ENCODE peak calls at places on chromosome 10, in eight cellular contexts. I is heart right ventricle, F is lung, J is sigmoid colon, P is thyroid gland, E is ovary, H is left ventricle myocardium inferior, X is esophagus squamous epithelium. A is an unnamed sample. For H3K4me1, the result is how much of the 10 kb centered on the place peaks cover.

GRCh38 chr10:95395947-95396449 is 105.2 kb upstream of the PDLIM1 start:
- DNase-seq in J (peak), X (no peak), P (peak), F (peak), E (no peak), H (peak), I (peak), A (no peak)

GRCh38 chr10:120997313-120998102 is 146.3 kb downstream of the WDR11 start:
- DNase-seq in I (no peak), P (no peak), E (no peak), J (no peak), F (no peak), X (no peak), H (no peak), A (no peak)

GRCh38 chr10:32790483-32790882 is 167.5 kb downstream of the ITGB1 start:
- DNase-seq in F (no peak), E (no peak), X (no peak), J (no peak), I (no peak), P (no peak), H (no peak), A (no peak)

GRCh38 chr10:93346712-93347111 is 135.4 kb downstream of the MYOF start:
- DNase-seq in X (no peak), E (no peak), P (no peak), J (no peak), F (no peak), I (no peak), H (no peak), A (no peak)

GRCh38 chr10:44193567-44194220 is 191.2 kb downstream of the CXCL12 start:
- DNase-seq in P (no peak), F (no peak), H (no peak), I (no peak), E (no peak), X (no peak), J (no peak), A (no peak)

GRCh38 chr10:118256825-118257570 is 85.1 kb downstream of the FAM204A start:
- DNase-seq in I (no peak), J (no peak), F (no peak), E (no peak), H (no peak), P (no peak), X (no peak), A (no peak)

GRCh38 chr10:33216661-33217427 is 117.6 kb downstream of the NRP1 start:
- DNase-seq in I (no peak), X (no peak), J (no peak), E (no peak), P (no peak), H (no peak), F (no peak), A (no peak)

GRCh38 chr10:97771913-97772823 is at the start of gene SFRP5:
- DNase-seq in P (no peak), F (no peak), E (no peak), X (no peak), H (no peak), I (no peak), J (no peak), A (no peak)

GRCh38 chr10:94383515-94383914 is 18.8 kb upstream of the TBC1D12 start:
- DNase-seq in E (no peak), P (no peak), J (no peak), F (no peak), X (no peak), I (no peak), H (no peak), A (no peak)

GRCh38 chr10:52314822-52315552 is 906 bp downstream of the DKK1 start:
- DNase-seq in X (no peak), E (no peak), P (no peak), F (no peak), H (no peak), I (no peak), J (no peak), A (no peak)

GRCh38 chr10:16819436-16819835 is 2.2 kb upstream of the RSU1 start:
- DNase-seq in J (no peak), X (no peak), P (no peak), F (no peak), H (no peak), E (no peak), I (no peak), A (no peak)

GRCh38 chr10:125113661-125114388 is 46.5 kb downstream of the CTBP2 start:
- DNase-seq in F (no peak), H (no peak), I (no peak), E (no peak), P (peak), X (no peak), J (no peak), A (no peak)

GRCh38 chr10:96512997-96513685 is 585 bp downstream of the TLL2 start:
- DNase-seq in E (no peak), X (no peak), P (peak), J (no peak), F (no peak), H (peak), I (peak), A (peak)

GRCh38 chr10:12638103-12638502 is 288.8 kb downstream of the CAMK1D start:
- DNase-seq in I (no peak), H (no peak), J (no peak), F (no peak), P (no peak), E (no peak), X (no peak), A (no peak)

GRCh38 chr10:7518693-7519092 is 107.9 kb upstream of the SFMBT2 start:
- DNase-seq in I (no peak), P (no peak), J (no peak), H (no peak), X (no peak), E (no peak), F (no peak), A (no peak)

GRCh38 chr10:52229271-52229931 is 84.7 kb upstream of the DKK1 start:
- DNase-seq in F (no peak), P (no peak), E (no peak), H (no peak), I (no peak), J (no peak), X (no peak), A (no peak)

GRCh38 chr10:95447733-95448132 is 113.4 kb downstream of the SORBS1 start:
- DNase-seq in F (no peak), J (no peak), I (no peak), E (peak), H (no peak), P (no peak), X (no peak), A (no peak)

GRCh38 chr10:46175311-46175710 is 111.5 kb upstream of the ANTXRL start:
- DNase-seq in I (no peak), P (no peak), F (no peak), H (no peak), E (no peak), X (no peak), J (no peak), A (no peak)

GRCh38 chr10:43294241-43294658 is 27.4 kb upstream of the RASGEF1A start:
- DNase-seq in P (no peak), H (no peak), X (no peak), F (no peak), E (no peak), I (no peak), J (no peak), A (peak)

GRCh38 chr10:97796651-97797050 is 24.9 kb upstream of the SFRP5 start:
- DNase-seq in J (no peak), I (no peak), P (no peak), E (no peak), F (no peak), X (no peak), H (no peak), A (peak)

GRCh38 chr10:123890761-123891146 is 853 bp downstream of the CPXM2 start:
- DNase-seq in E (no peak), F (no peak), P (no peak), H (no peak), X (no peak), J (peak), I (no peak), A (no peak)

GRCh38 chr10:72335394-72336258 is 19.1 kb downstream of the DNAJB12 start:
- DNase-seq in I (peak), X (peak), E (peak), P (no peak), H (peak), J (peak), F (no peak), A (peak)

GRCh38 chr10:52644678-52645434 is 127.7 kb downstream of the MBL2 start:
- DNase-seq in F (peak), X (no peak), J (no peak), E (no peak), H (no peak), I (no peak), P (peak), A (no peak)

GRCh38 chr10:90804354-90804753 is 53.5 kb downstream of the HTR7 start:
- DNase-seq in I (no peak), F (no peak), H (no peak), P (no peak), J (no peak), X (no peak), E (no peak), A (no peak)

GRCh38 chr10:28241766-28242399 is 61.0 kb downstream of the MPP7 start:
- DNase-seq in J (no peak), I (no peak), P (peak), X (no peak), H (no peak), F (no peak), E (peak), A (no peak)

GRCh38 chr10:114042895-114043531 is 653 bp upstream of the ADRB1 start:
- DNase-seq in F (peak), E (no peak), H (peak), J (peak), I (peak), P (peak), X (no peak), A (no peak)

GRCh38 chr10:13722747-13723657 is 136.2 kb downstream of the PRPF18 start:
- DNase-seq in F (no peak), P (no peak), X (no peak), J (no peak), H (no peak), I (no peak), E (no peak), A (no peak)

GRCh38 chr10:96830511-96831199 is 1.4 kb upstream of the LCOR start:
- DNase-seq in I (no peak), P (peak), F (peak), X (no peak), H (peak), E (peak), J (peak), A (peak)

GRCh38 chr10:120513307-120513706 is 56.3 kb downstream of the PLPP4 start:
- DNase-seq in I (no peak), E (no peak), J (no peak), X (no peak), P (no peak), H (no peak), F (no peak), A (no peak)

GRCh38 chr10:67815571-67816059 is 22.4 kb downstream of the DNAJC12 start:
- DNase-seq in I (no peak), F (no peak), J (no peak), E (no peak), X (no peak), H (no peak), P (no peak), A (no peak)

GRCh38 chr10:17974505-17974904 is 22.8 kb downstream of the SLC39A12 start:
- DNase-seq in J (no peak), I (no peak), F (no peak), H (no peak), P (no peak), E (no peak), X (no peak), A (no peak)

GRCh38 chr10:125035136-125035535 is 93.2 kb downstream of the ZRANB1 start:
- DNase-seq in E (no peak), X (no peak), I (no peak), P (no peak), H (no peak), F (no peak), J (no peak), A (no peak)

GRCh38 chr10:3126741-3127342 is 45.7 kb downstream of the PITRM1 start:
- DNase-seq in X (no peak), E (no peak), P (peak), F (no peak), I (no peak), H (peak), J (peak), A (no peak)

DNA sequence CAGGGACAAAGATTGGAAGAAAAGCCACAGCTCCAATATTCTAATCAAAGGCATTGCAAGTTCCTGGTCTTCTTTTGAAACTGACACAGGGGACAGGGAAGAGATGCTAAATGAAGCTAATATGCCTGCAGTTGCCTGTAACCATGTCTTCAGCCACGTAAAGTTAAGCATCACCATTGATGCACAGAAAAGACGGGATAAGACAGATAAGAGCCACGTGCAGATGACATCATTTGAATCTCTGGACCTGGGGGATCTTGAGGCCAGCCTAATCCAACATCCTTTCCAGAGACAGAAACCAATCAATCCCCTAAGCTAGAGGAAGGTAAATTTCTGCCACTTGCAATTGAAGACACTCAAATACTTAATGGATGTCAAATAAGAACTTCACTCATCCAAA is 93.4 kb downstream of the PIP4K2A start:
- DNase-seq in E (no peak), J (no peak), H (no peak), I (no peak), X (no peak), F (no peak), P (no peak), A (no peak)
- H3K4me1 ChIP-seq in E (under half), J (under half), H (half or more), I (under half), X (under half), F (under half), P (under half), A (half or more)

DNA sequence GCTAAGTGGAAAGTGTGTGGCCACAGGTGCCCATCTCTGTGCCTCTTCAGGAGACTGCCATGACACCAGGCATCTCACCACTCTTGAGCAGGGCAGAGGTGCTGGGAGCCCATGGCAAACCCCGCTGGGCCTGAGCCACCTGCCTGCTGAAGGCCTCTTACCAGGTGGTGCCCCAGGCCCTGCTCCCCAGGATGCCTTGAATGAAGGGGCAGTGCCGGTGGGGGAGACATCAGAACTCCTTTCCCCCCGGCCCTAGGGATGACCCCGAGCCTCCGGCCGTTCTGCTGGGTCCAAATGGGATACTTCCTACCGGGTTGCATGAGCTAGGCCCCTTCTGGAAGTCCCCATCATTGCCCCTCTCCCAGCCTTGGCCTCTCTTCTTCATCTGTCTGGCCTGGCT is 37.6 kb downstream of the UNC5B start:
- DNase-seq in H (no peak), I (no peak), X (no peak), P (no peak), E (no peak), J (no peak), F (no peak), A (no peak)
- H3K4me1 ChIP-seq in H (half or more), I (half or more), X (half or more), P (under half), E (under half), J (under half), F (under half), A (under half)

GRCh38 chr10:24242562-24242961 is 33.6 kb downstream of the KIAA1217 start:
- DNase-seq in H (no peak), F (no peak), E (no peak), X (no peak), I (no peak), J (no peak), P (no peak), A (no peak)
- H3K4me1 ChIP-seq in H (half or more), F (under half), E (under half), X (under half), I (under half), J (under half), P (under half), A (under half)

DNA sequence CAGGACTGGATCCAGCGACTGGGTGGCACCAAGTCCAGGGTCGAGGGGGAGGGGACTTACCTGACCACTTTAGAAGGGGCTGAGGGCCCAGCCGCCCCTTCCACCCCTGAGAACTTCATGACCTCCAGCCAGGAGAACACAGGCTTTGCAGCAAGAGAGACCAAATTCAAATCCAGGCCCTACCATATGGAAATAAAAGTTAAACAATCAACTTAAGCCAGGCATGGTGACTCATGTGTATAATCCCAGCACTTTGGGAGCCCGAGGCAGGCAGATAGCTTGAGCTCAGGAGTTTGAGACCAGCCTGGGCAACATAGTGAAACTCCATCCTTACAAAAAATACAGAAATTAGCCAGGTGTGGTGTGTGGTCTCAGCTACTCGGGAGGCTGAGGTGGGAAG is 61.9 kb downstream of the COL13A1 start:
- DNase-seq in I (no peak), X (no peak), E (no peak), H (no peak), J (no peak), F (no peak), P (no peak), A (no peak)
- H3K4me1 ChIP-seq in I (under half), X (half or more), E (under half), H (under half), J (under half), F (under half), P (under half), A (under half)

DNA sequence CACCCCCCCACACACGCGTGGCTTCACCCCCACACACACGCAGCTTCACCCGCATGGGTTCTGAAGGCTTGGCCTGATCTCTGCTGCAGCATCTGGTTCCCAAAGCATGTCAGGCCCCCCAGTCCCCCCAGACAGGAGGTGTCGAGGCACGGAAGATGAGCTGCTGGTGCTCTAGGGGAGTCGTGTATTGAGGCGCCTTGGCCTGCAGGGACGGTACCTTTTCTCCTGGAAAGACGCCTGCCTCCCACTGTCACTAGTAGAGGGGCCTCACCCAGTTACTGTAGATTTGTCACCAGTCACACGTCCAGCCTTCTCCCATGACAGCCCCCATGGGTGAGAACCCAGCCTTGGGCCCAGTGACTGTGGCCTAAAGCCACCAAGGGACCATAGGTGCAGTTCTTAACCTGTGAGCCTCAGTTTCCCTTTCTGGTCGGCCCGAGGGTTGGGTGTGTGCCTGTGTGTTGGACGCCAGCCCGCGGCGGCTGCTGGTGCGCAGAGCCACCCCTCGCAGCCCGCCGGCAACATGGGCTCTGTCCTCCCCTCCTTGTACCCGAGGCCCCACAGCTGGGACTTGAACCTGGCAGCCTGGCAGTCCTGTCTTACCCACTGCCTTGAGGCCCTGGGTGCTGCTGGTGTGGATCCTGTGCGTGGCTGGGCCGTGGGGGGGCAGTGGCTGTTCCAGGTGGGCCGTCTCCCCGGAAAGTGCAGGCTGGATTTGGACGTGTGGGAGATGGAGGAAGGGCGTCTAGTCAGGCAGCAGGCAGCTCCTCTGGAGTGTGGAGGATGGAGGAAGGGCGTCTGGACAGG is 81.7 kb downstream of the NKX6-2 start:
- DNase-seq in P (no peak), F (no peak), E (no peak), H (peak), X (no peak), J (peak), I (peak), A (no peak)
- H3K4me1 ChIP-seq in P (under half), F (under half), E (under half), H (under half), X (under half), J (under half), I (under half), A (under half)